ENCODE peak calls at places on chromosomes 16 and 17, in six cellular contexts. M is upper lobe of left lung, D is A549, F is K562, B is HepG2, I is GM12878. G is an unnamed sample.
A peak's percentile ranks its signal among the peaks of the same experiment; 100 is the strongest.

GRCh38 chr16:23508589-23509440 is 1.5 kb downstream of the GGA2 start:
- ATAC-seq in D (no peak), M (no peak), I (no peak), F (peak; percentile 13), B (peak; percentile 2), G (no peak)

GRCh38 chr17:31568140-31568938 is 176.9 kb downstream of the RAB11FIP4 start:
- ATAC-seq in M (peak; percentile 4), B (peak; percentile 77), D (no peak), I (peak; percentile 71), F (no peak), G (peak; percentile 32)

GRCh38 chr17:17089796-17090641 is 47.8 kb downstream of the MPRIP start:
- ATAC-seq in D (no peak), I (no peak), F (no peak), B (peak; percentile 41), M (no peak), G (no peak)

GRCh38 chr17:57708401-57708800 is 36.7 kb downstream of the CCDC182 start:
- ATAC-seq in B (peak; percentile 35), I (no peak), M (no peak), F (no peak), D (peak; percentile 57), G (no peak)

GRCh38 chr17:81271226-81271625 is 23.9 kb downstream of the SLC38A10 start:
- ATAC-seq in B (no peak), F (no peak), I (no peak), M (peak; percentile 34), D (peak; percentile 15), G (no peak)

GRCh38 chr17:62101519-62101918 is 36.4 kb upstream of the MED13 start:
- ATAC-seq in I (no peak), D (no peak), M (no peak), F (no peak), B (peak; percentile 82), G (no peak)

GRCh38 chr17:35390156-35390555 is 16.7 kb upstream of the SLFN11 start:
- ATAC-seq in F (no peak), B (no peak), M (no peak), D (no peak), I (no peak), G (no peak)

GRCh38 chr16:57672824-57673223 is 4.7 kb downstream of the ADGRG3 start:
- ATAC-seq in I (no peak), M (no peak), F (no peak), D (no peak), B (no peak), G (no peak)

GRCh38 chr17:28324272-28324745 is 5.3 kb downstream of the TMEM97 start:
- ATAC-seq in D (no peak), M (no peak), F (no peak), B (no peak), I (no peak), G (no peak)

GRCh38 chr17:28317099-28317964 is 1.7 kb upstream of the TMEM97 start:
- ATAC-seq in F (peak; percentile 1), B (no peak), I (no peak), D (no peak), M (no peak), G (no peak)

GRCh38 chr17:28317965-28318758 is 838 bp upstream of the TMEM97 start:
- ATAC-seq in F (peak; percentile 38), M (no peak), D (no peak), B (peak; percentile 47), I (peak; percentile 22), G (no peak)

GRCh38 chr17:28318759-28319660 is at the start of gene TMEM97:
- ATAC-seq in D (peak; percentile 97), M (peak; percentile 99), I (peak; percentile 98), B (peak; percentile 97), F (peak; percentile 96), G (peak; percentile 99)

DNA sequence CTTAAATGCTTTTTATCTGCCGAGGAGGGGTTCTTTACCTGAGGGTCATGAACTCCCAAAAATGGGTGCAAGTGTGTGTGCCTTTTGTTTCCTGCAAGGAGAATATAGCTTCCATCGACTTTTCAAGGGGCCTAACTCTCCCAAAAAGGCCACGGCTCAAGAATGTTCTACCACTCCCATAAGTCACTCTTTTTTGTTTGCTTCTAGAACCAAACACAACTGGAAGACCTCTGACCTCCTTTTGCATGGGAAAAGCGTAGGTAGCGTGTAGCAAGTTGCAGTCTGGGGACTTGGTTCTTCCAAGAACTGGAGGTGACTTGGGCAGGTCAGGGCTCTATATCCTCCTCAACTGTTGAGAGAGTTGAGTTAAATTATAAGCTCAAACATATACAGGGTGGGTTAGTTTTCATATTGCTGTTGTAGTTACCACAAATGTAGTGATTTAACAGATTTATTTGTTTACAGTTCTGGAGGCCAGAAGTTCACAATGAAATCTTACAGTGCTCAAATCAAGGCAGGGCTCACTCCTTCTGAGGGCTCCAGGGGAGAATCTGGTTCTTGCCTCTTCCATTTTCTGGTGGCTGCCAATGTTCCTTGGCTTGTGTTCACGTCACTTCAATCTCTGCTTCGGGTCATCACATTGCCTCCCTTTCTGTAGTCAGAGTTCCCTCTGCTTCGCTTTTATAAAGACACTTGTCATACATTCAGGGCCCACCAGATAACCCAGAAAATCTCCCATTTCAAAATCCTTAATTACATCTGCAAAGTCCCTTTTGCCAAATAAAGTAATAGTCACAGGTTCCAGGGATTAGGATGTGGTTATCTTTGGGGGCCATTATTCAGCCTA is 1.4 kb downstream of the TMEM97 start:
- ATAC-seq in D (no peak), B (no peak), M (no peak), F (no peak), I (no peak), G (no peak)
- H3K4me1 ChIP-seq in D (peaks cover 59% of the 10 kb centered on the region), B (peaks cover 76% of the 10 kb centered on the region), M (peaks cover 11% of the 10 kb centered on the region), F (peaks cover 33% of the 10 kb centered on the region), I (no peaks in the 10 kb centered on the region), G (peaks cover 8% of the 10 kb centered on the region)

GRCh38 chr17:1047177-1047885 is 50.4 kb downstream of the TIMM22 start:
- ATAC-seq in I (no peak), D (no peak), B (no peak), F (peak; percentile 39), M (no peak), G (peak; percentile 82)
- TF ChIP-seq EP300 in I (no peak), D (no peak), B (no peak), F (no peak), M (no peak), G (peak; percentile 71)

GRCh38 chr17:69961488-69962145 is 113.4 kb upstream of the KCNJ16 start:
- ATAC-seq in B (no peak), D (peak; percentile 64), I (no peak), F (peak; percentile 51), M (peak; percentile 57), G (peak; percentile 39)

GRCh38 chr17:69959291-69959690 is 115.7 kb upstream of the KCNJ16 start:
- ATAC-seq in I (no peak), F (no peak), B (no peak), M (no peak), D (no peak), G (no peak)

GRCh38 chr17:69960755-69961154 is 114.3 kb upstream of the KCNJ16 start:
- ATAC-seq in B (no peak), I (no peak), F (no peak), M (no peak), D (no peak), G (no peak)
- H3K4me1 ChIP-seq in B (no peaks in the 10 kb centered on the region), I (no peaks in the 10 kb centered on the region), F (no peaks in the 10 kb centered on the region), M (no peaks in the 10 kb centered on the region), D (no peaks in the 10 kb centered on the region), G (peaks cover 16% of the 10 kb centered on the region)

GRCh38 chr17:1746975-1747543 is 4.4 kb downstream of the SERPINF2 start:
- ATAC-seq in B (no peak), I (no peak), M (peak; percentile 92), F (no peak), D (no peak), G (peak; percentile 83)
- TF ChIP-seq EP300 in B (no peak), I (no peak), M (peak; percentile 99), F (no peak), D (no peak), G (peak; percentile 32)

GRCh38 chr17:68511254-68511670 is 968 bp upstream of the PRKAR1A start:
- ATAC-seq in B (no peak), D (no peak), M (no peak), F (no peak), I (no peak), G (no peak)

GRCh38 chr17:68513932-68514331 is 1.7 kb downstream of the PRKAR1A start:
- ATAC-seq in M (no peak), B (no peak), I (no peak), D (no peak), F (no peak), G (no peak)

GRCh38 chr17:68511671-68512246 is 471 bp upstream of the PRKAR1A start:
- ATAC-seq in M (peak; percentile 82), D (peak; percentile 79), F (peak; percentile 69), I (peak; percentile 74), B (peak; percentile 79), G (peak; percentile 77)

GRCh38 chr17:68512967-68513474 is 791 bp downstream of the PRKAR1A start:
- ATAC-seq in B (no peak), D (peak; percentile 12), I (peak; percentile 5), M (peak; percentile 46), F (peak; percentile 39), G (peak; percentile 19)

DNA sequence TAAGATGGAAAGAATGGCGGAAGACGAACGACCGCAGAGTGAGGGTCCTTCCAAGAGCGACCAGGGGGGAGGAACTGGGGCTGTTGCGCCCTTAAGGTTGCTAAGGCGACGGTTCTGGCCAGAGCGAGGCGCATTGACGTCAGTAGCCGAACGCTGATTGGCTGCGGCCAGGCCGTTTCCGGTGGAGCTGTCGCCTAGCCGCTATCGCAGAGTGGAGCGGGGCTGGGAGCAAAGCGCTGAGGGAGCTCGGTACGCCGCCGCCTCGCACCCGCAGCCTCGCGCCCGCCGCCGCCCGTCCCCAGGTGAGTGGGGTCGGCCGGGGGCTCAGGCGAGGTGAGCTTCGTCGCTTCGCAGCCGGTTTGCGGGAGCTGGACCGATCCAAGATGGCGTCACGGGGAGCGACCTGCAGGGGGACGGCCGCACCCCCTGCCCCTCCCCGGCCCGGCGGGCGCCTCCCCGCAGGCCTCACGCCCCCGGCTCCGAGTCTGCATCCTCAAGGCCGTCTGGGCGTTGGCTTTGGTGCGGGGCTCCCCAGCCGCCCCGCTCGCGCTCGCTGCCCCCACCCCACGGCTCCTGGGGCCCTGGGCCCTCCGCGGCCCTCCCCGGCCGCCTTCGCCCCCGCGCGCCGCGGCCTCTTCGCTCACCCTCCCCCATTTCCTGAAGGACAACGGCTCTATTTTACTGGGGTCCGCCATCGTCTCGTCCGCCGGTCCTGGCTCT is at the start of gene PRKAR1A:
- ATAC-seq in B (peak; percentile 88), D (peak; percentile 92), F (peak; percentile 95), I (peak; percentile 90), M (peak; percentile 94), G (peak; percentile 95)
- H3K4me1 ChIP-seq in B (peaks cover 75% of the 10 kb centered on the region), D (peaks cover 22% of the 10 kb centered on the region), F (no peaks in the 10 kb centered on the region), I (peaks cover 7% of the 10 kb centered on the region), M (peaks cover 42% of the 10 kb centered on the region), G (peaks cover 45% of the 10 kb centered on the region)

DNA sequence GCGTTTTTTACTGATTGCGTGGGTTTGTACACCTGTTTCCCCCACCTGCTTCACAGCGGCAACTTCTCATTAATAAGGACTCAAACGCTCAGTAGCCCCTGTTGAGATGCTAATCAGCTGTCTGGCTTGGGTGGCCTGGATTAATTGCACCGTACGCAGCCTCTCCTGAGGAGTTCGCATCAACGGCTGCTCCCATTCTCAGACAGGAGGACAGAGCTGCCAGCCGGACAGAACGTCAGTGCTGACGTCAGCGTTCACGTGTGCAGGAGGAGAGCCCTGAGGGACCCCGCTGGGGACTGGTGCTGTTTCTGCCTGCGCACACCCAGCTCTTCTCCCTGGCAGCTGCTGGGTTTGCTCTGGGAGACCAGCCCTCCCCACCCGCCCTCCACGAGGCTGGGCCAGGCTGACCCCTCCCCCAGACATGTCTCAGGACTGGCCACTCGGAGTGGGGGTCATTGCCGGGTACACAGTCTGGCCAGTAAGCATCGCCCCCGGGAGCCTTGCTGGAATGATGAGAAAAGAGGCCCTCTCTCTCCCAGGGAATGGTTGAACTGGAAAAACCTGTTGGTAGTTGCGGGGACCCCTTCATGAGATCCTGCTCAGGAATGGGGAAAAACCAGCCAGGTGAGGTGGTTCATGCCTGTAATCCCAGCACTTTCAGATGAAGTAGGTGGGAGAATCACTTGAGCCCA is 5.7 kb upstream of the BANP start:
- ATAC-seq in D (peak; percentile 28), I (peak; percentile 50), M (peak; percentile 89), B (no peak), F (peak; percentile 60), G (peak; percentile 92)
- TF ChIP-seq EP300 in D (no peak), I (no peak), M (no peak), B (no peak), F (no peak), G (peak; percentile 54)

G was measured in gastroesophageal sphincter.